ENCODE peak calls at places on chromosomes 6 and 20, in eight cellular contexts. N is HTR-8/SVneo; Y is activated CD8-positive, alpha-beta memory T cell treated with anti-CD3 and anti-CD28 coated beads, Interleukin-2, amount 10 ng/mL, durations not matched to agents 7 days and 5 days; S is activated T-cell treated with anti-CD3 and anti-CD28 coated beads for 1 hour; T is AG08395; G is iris pigment epithelial cell; B is omental fat pad; C is suprapubic skin. V is an unnamed sample.

GRCh38 chr6:34610819-34611477 is 54.8 kb upstream of the SPDEF start:
- DNase-seq in T (peak; percentile 48), B (no peak), Y (no peak), N (peak; percentile 59), C (no peak), G (peak; percentile 91), S (no peak), V (peak; percentile 70)

GRCh38 chr6:4584801-4585200 is 191.4 kb upstream of the CDYL start:
- DNase-seq in S (no peak), N (no peak), T (no peak), G (no peak), B (no peak), C (no peak), Y (no peak), V (no peak)

GRCh38 chr20:48527771-48528170 is 300.0 kb downstream of the PREX1 start:
- DNase-seq in S (no peak), B (no peak), G (no peak), N (no peak), C (no peak), Y (no peak), T (no peak), V (no peak)

GRCh38 chr6:9948600-9949138 is 466.2 kb downstream of the TFAP2A start:
- DNase-seq in S (no peak), C (no peak), G (no peak), B (no peak), Y (no peak), T (no peak), N (no peak), V (no peak)

GRCh38 chr20:63121749-63122405 is 94.1 kb downstream of the YTHDF1 start:
- DNase-seq in B (no peak), S (no peak), N (no peak), C (peak; percentile 49), G (no peak), Y (no peak), T (no peak), V (no peak)

GRCh38 chr20:54250691-54251090 is 42.8 kb downstream of the PFDN4 start:
- DNase-seq in C (no peak), S (no peak), T (no peak), B (no peak), G (peak; percentile 26), Y (no peak), N (no peak), V (no peak)

GRCh38 chr20:10705801-10706459 is 32.1 kb upstream of the JAG1 start:
- DNase-seq in B (no peak), Y (no peak), T (no peak), G (no peak), S (no peak), N (no peak), C (no peak), V (peak; percentile 61)

GRCh38 chr6:11432713-11433450 is 104.7 kb upstream of the TMEM170B start:
- DNase-seq in C (no peak), G (peak; percentile 82), T (peak; percentile 63), S (no peak), B (no peak), Y (no peak), N (peak; percentile 40), V (peak; percentile 74)

GRCh38 chr20:41045680-41046079 is 17.1 kb downstream of the TOP1 start:
- DNase-seq in S (no peak), G (no peak), N (no peak), C (no peak), Y (no peak), B (no peak), T (no peak), V (no peak)

GRCh38 chr6:12066297-12066696 is 54.2 kb downstream of the HIVEP1 start:
- DNase-seq in Y (no peak), G (peak; percentile 21), N (no peak), C (no peak), B (no peak), S (no peak), T (no peak), V (no peak)

GRCh38 chr20:10314198-10314597 is 95.6 kb downstream of the SNAP25 start:
- DNase-seq in G (peak; percentile 49), S (no peak), C (no peak), T (peak; percentile 38), Y (no peak), N (no peak), B (no peak), V (no peak)

GRCh38 chr6:47041741-47042140 is 391 bp downstream of the ADGRF1 start:
- DNase-seq in Y (no peak), C (no peak), S (no peak), N (no peak), B (no peak), T (no peak), G (no peak), V (no peak)

GRCh38 chr20:47490795-47491194 is 10.9 kb upstream of the NCOA3 start:
- DNase-seq in Y (no peak), T (no peak), B (no peak), C (no peak), S (no peak), G (no peak), N (no peak), V (no peak)

GRCh38 chr6:37502703-37503485 is 3.2 kb upstream of the CCDC167 start:
- DNase-seq in C (no peak), Y (peak; percentile 57), G (no peak), N (no peak), T (no peak), S (no peak), B (no peak), V (no peak)

GRCh38 chr20:18728867-18729224 is 84.7 kb upstream of the SCP2D1 start:
- DNase-seq in S (no peak), Y (no peak), G (no peak), N (no peak), T (no peak), B (no peak), C (no peak), V (no peak)

GRCh38 chr20:26295006-26295405 is 598.4 kb upstream of the ZNF337 start:
- DNase-seq in Y (no peak), G (no peak), T (no peak), N (no peak), B (no peak), C (no peak), S (no peak), V (no peak)

GRCh38 chr6:53734473-53735299 is 60.1 kb upstream of the LRRC1 start:
- DNase-seq in S (no peak), B (no peak), N (peak; percentile 84), G (peak; percentile 91), Y (peak; percentile 62), C (no peak), T (peak; percentile 58), V (peak; percentile 86)

GRCh38 chr6:122736606-122737005 is 42.9 kb upstream of the FABP7 start:
- DNase-seq in S (no peak), B (no peak), G (no peak), N (no peak), Y (no peak), T (no peak), C (no peak), V (no peak)

GRCh38 chr6:20455175-20456075 is 53.7 kb downstream of the E2F3 start:
- DNase-seq in B (no peak), G (peak; percentile 56), N (peak; percentile 12), C (no peak), T (peak; percentile 27), S (no peak), Y (no peak), V (no peak)

GRCh38 chr20:13777171-13777601 is 7.5 kb downstream of the ESF1 start:
- DNase-seq in C (no peak), G (peak; percentile 73), N (no peak), Y (no peak), S (no peak), B (no peak), T (no peak), V (no peak)

GRCh38 chr20:21534453-21534852 is 20.6 kb upstream of the NKX2-2 start:
- DNase-seq in Y (no peak), T (no peak), C (no peak), B (no peak), N (no peak), S (no peak), G (no peak), V (no peak)

GRCh38 chr6:39171489-39172376 is 56.7 kb upstream of the SAYSD1 start:
- DNase-seq in G (no peak), S (no peak), T (no peak), B (no peak), Y (no peak), N (no peak), C (peak; percentile 59), V (no peak)

GRCh38 chr6:155524249-155524651 is 68.6 kb upstream of the NOX3 start:
- DNase-seq in G (peak; percentile 74), S (no peak), C (no peak), B (no peak), Y (no peak), T (peak; percentile 60), N (no peak), V (peak; percentile 17)

GRCh38 chr6:40780626-40781025 is 193.5 kb upstream of the LRFN2 start:
- DNase-seq in Y (no peak), B (no peak), T (no peak), G (no peak), C (no peak), N (no peak), S (no peak), V (no peak)

GRCh38 chr20:41316602-41317535 is 662 bp downstream of the ZHX3 start:
- DNase-seq in G (peak; percentile 92), C (peak; percentile 93), Y (peak; percentile 86), N (peak; percentile 91), T (peak; percentile 81), S (peak; percentile 72), B (peak; percentile 76), V (peak; percentile 80)

GRCh38 chr6:57220083-57220703 is 1.9 kb downstream of the RAB23 start:
- DNase-seq in G (no peak), Y (no peak), T (no peak), N (no peak), C (no peak), S (no peak), B (no peak), V (no peak)

GRCh38 chr6:108968746-108969316 is 120.6 kb downstream of the ARMC2 start:
- DNase-seq in Y (no peak), N (no peak), S (no peak), G (no peak), C (no peak), T (no peak), B (no peak), V (peak; percentile 89)

GRCh38 chr20:6636209-6637159 is 131.0 kb upstream of the BMP2 start:
- DNase-seq in B (no peak), Y (no peak), T (peak; percentile 76), C (no peak), S (no peak), G (peak; percentile 79), N (no peak), V (peak; percentile 15)